ENCODE peak calls at places on chromosomes 13 and 19, in nine cellular contexts. L, R, C, M, Q, Z, K, P and B are unnamed samples.
A peak's percentile ranks its signal among the peaks of the same experiment; 100 is the strongest.

GRCh38 chr19:756232-756631 is 5.3 kb downstream of the MISP start:
- DNase-seq in L (no peak), R (no peak), C (peak; percentile 20), M (peak; percentile 66), Q (no peak), Z (no peak), K (no peak), P (no peak), B (no peak)

GRCh38 chr13:61146158-61146557 is 269.5 kb downstream of the PCDH20 start:
- DNase-seq in L (no peak), R (no peak), C (no peak), M (no peak), Q (no peak), Z (no peak), K (no peak), P (no peak), B (no peak)

GRCh38 chr13:27833206-27833605 is 40.9 kb downstream of the GSX1 start:
- DNase-seq in L (no peak), R (no peak), C (no peak), M (no peak), Q (no peak), Z (no peak), K (no peak), P (no peak), B (no peak)

GRCh38 chr13:96041326-96042092 is 11.7 kb downstream of the UGGT2 start:
- DNase-seq in L (no peak), R (no peak), C (no peak), M (no peak), Q (no peak), Z (no peak), K (no peak), P (no peak), B (no peak)

GRCh38 chr19:34838248-34838647 is 65.2 kb upstream of the ZNF599 start:
- DNase-seq in L (no peak), R (no peak), C (no peak), M (no peak), Q (no peak), Z (no peak), K (no peak), P (no peak), B (no peak)

GRCh38 chr13:111893071-111893606 is 173.8 kb upstream of the SOX1 start:
- DNase-seq in L (no peak), R (no peak), C (no peak), M (no peak), Q (no peak), Z (no peak), K (no peak), P (no peak), B (no peak)

GRCh38 chr19:13796301-13797057 is 1.2 kb downstream of the ZSWIM4 start:
- DNase-seq in L (no peak), R (peak; percentile 73), C (no peak), M (peak; percentile 97), Q (no peak), Z (no peak), K (no peak), P (peak; percentile 78), B (peak; percentile 97)

GRCh38 chr19:18220632-18221275 is 5.5 kb downstream of the PDE4C start:
- DNase-seq in L (no peak), R (no peak), C (no peak), M (no peak), Q (peak; percentile 51), Z (no peak), K (no peak), P (no peak), B (no peak)

GRCh38 chr19:54420383-54421168 is 5.3 kb downstream of the TTYH1 start:
- DNase-seq in L (no peak), R (no peak), C (no peak), M (no peak), Q (no peak), Z (peak; percentile 99), K (no peak), P (no peak), B (no peak)

GRCh38 chr13:79919109-79919508 is 421.8 kb downstream of the SPRY2 start:
- DNase-seq in L (no peak), R (no peak), C (no peak), M (no peak), Q (no peak), Z (no peak), K (no peak), P (no peak), B (no peak)

GRCh38 chr13:21735621-21736401 is 64.9 kb downstream of the FGF9 start:
- DNase-seq in L (no peak), R (no peak), C (no peak), M (no peak), Q (no peak), Z (no peak), K (no peak), P (no peak), B (no peak)

GRCh38 chr19:55258476-55258827 is 365 bp downstream of the PPP6R1 start:
- DNase-seq in L (no peak), R (no peak), C (no peak), M (no peak), Q (no peak), Z (no peak), K (no peak), P (no peak), B (no peak)

GRCh38 chr19:12289790-12290065 is 5.0 kb downstream of the ZNF44 start:
- DNase-seq in L (no peak), R (no peak), C (no peak), M (no peak), Q (no peak), Z (no peak), K (no peak), P (no peak), B (no peak)

GRCh38 chr19:1269478-1270167 is 491 bp downstream of the CIRBP start:
- DNase-seq in L (peak; percentile 88), R (peak; percentile 67), C (peak; percentile 82), M (peak; percentile 88), Q (peak; percentile 75), Z (peak; percentile 76), K (peak; percentile 73), P (peak; percentile 88), B (peak; percentile 88)

GRCh38 chr13:77325371-77325941 is 1.4 kb downstream of the MYCBP2 start:
- DNase-seq in L (no peak), R (no peak), C (no peak), M (peak; percentile 6), Q (no peak), Z (no peak), K (no peak), P (no peak), B (no peak)

GRCh38 chr13:96551540-96551939 is 442.7 kb downstream of the OXGR1 start:
- DNase-seq in L (no peak), R (no peak), C (no peak), M (no peak), Q (no peak), Z (no peak), K (no peak), P (no peak), B (no peak)

GRCh38 chr19:10043286-10043927 is 30.1 kb downstream of the RDH8 start:
- DNase-seq in L (no peak), R (no peak), C (no peak), M (peak; percentile 48), Q (no peak), Z (no peak), K (no peak), P (no peak), B (no peak)

GRCh38 chr13:98584668-98585397 is 7.9 kb upstream of the STK24 start:
- DNase-seq in L (no peak), R (no peak), C (no peak), M (no peak), Q (no peak), Z (no peak), K (no peak), P (no peak), B (no peak)

GRCh38 chr13:40547545-40548322 is 118.7 kb downstream of the FOXO1 start:
- DNase-seq in L (no peak), R (no peak), C (no peak), M (no peak), Q (no peak), Z (no peak), K (no peak), P (no peak), B (no peak)

GRCh38 chr13:50678464-50679162 is 164.9 kb downstream of the DLEU7 start:
- DNase-seq in L (no peak), R (peak; percentile 78), C (no peak), M (peak; percentile 99), Q (no peak), Z (no peak), K (no peak), P (no peak), B (peak; percentile 86)

GRCh38 chr19:56608274-56608964 is 13.3 kb downstream of the ZNF71 start:
- DNase-seq in L (no peak), R (no peak), C (no peak), M (no peak), Q (no peak), Z (no peak), K (no peak), P (no peak), B (no peak)

GRCh38 chr13:35984776-35985453 is 146.3 kb downstream of the DCLK1 start:
- DNase-seq in L (no peak), R (no peak), C (no peak), M (no peak), Q (peak; percentile 80), Z (no peak), K (no peak), P (no peak), B (no peak)

GRCh38 chr19:50516456-50516855 is 2.7 kb upstream of the ASPDH start:
- DNase-seq in L (no peak), R (no peak), C (no peak), M (no peak), Q (no peak), Z (no peak), K (no peak), P (no peak), B (no peak)

GRCh38 chr13:73473016-73473415 is 414.2 kb downstream of the KLF5 start:
- DNase-seq in L (no peak), R (no peak), C (no peak), M (no peak), Q (no peak), Z (no peak), K (no peak), P (no peak), B (no peak)

GRCh38 chr13:30178976-30179375 is 128.4 kb downstream of the KATNAL1 start:
- DNase-seq in L (no peak), R (no peak), C (no peak), M (no peak), Q (no peak), Z (no peak), K (no peak), P (no peak), B (no peak)

GRCh38 chr19:27824108-27824507 is 1388.8 kb downstream of the UQCRFS1 start:
- DNase-seq in L (no peak), R (no peak), C (no peak), M (no peak), Q (no peak), Z (no peak), K (no peak), P (no peak), B (no peak)

GRCh38 chr19:23991170-23991569 is 76.5 kb downstream of the ZNF726 start:
- DNase-seq in L (no peak), R (no peak), C (no peak), M (peak; percentile 47), Q (peak; percentile 48), Z (no peak), K (no peak), P (no peak), B (no peak)

GRCh38 chr19:12802267-12803106 is 618 bp downstream of the THSD8 start:
- DNase-seq in L (no peak), R (no peak), C (no peak), M (no peak), Q (no peak), Z (no peak), K (no peak), P (peak; percentile 76), B (no peak)

GRCh38 chr13:78121459-78122348 is 203.1 kb upstream of the EDNRB start:
- DNase-seq in L (no peak), R (peak; percentile 34), C (peak; percentile 15), M (peak; percentile 49), Q (peak; percentile 8), Z (peak; percentile 6), K (no peak), P (peak; percentile 18), B (peak; percentile 36)

GRCh38 chr19:8607386-8607785 is 3.1 kb downstream of the ADAMTS10 start:
- DNase-seq in L (no peak), R (no peak), C (no peak), M (peak; percentile 87), Q (no peak), Z (no peak), K (no peak), P (no peak), B (peak; percentile 79)

GRCh38 chr19:52464798-52465470 is 11.6 kb downstream of the ZNF578 start:
- DNase-seq in L (no peak), R (no peak), C (no peak), M (no peak), Q (peak; percentile 64), Z (no peak), K (no peak), P (no peak), B (no peak)